ENCODE peak calls at places on chromosomes 16 and 17, in nine cellular contexts. V, W, E, L, G, D, A, C and I are unnamed samples.

GRCh38 chr17:45326566-45326965 is 9.7 kb upstream of the MAP3K14 start:
- DNase-seq in E (no peak), G (no peak), C (no peak), W (no peak), D (no peak), A (no peak), L (no peak), V (no peak), I (no peak)

GRCh38 chr17:68054296-68054900 is 18.9 kb downstream of the KPNA2 start:
- DNase-seq in D (no peak), C (no peak), L (no peak), E (peak), W (no peak), G (peak), A (peak), V (peak), I (no peak)

GRCh38 chr16:74800216-74800871 is 25.7 kb upstream of the FA2H start:
- DNase-seq in L (no peak), C (no peak), V (no peak), G (no peak), D (no peak), A (no peak), W (no peak), E (no peak), I (no peak)

GRCh38 chr17:65278050-65278819 is 141.1 kb downstream of the RGS9 start:
- DNase-seq in W (peak), V (peak), C (no peak), L (peak), A (peak), D (peak), G (peak), E (peak), I (peak)

GRCh38 chr17:1644493-1645206 is 882 bp downstream of the SCARF1 start:
- DNase-seq in V (no peak), A (peak), W (no peak), E (peak), L (no peak), D (no peak), G (no peak), C (no peak), I (no peak)

GRCh38 chr17:29582767-29583166 is 6.7 kb downstream of the GIT1 start:
- DNase-seq in G (no peak), E (no peak), A (no peak), C (no peak), W (no peak), V (no peak), D (no peak), L (no peak), I (no peak)

GRCh38 chr17:16415031-16415924 is at the start of gene TRPV2:
- DNase-seq in D (peak), V (peak), L (no peak), G (no peak), A (no peak), C (no peak), E (no peak), W (no peak), I (no peak)

GRCh38 chr17:81025756-81026155 is 9.2 kb upstream of the BAIAP2 start:
- DNase-seq in G (no peak), E (no peak), V (no peak), A (no peak), C (no peak), D (no peak), L (no peak), W (no peak), I (no peak)

GRCh38 chr16:1152651-1153259 is at the start of gene CACNA1H:
- DNase-seq in W (no peak), D (peak), E (no peak), G (no peak), V (peak), L (peak), A (peak), C (no peak), I (peak)

GRCh38 chr17:36525888-36526287 is 8.8 kb downstream of the MYO19 start:
- DNase-seq in E (no peak), V (no peak), G (no peak), D (no peak), A (peak), L (no peak), C (no peak), W (no peak), I (no peak)

GRCh38 chr16:13390093-13390985 is 488.9 kb downstream of the SHISA9 start:
- DNase-seq in G (no peak), E (no peak), V (peak), A (no peak), C (no peak), D (no peak), L (no peak), W (no peak), I (no peak)

GRCh38 chr16:64455275-64455674 is 666.6 kb downstream of the CDH11 start:
- DNase-seq in C (no peak), L (no peak), E (peak), D (no peak), V (peak), A (no peak), W (no peak), G (no peak), I (no peak)

GRCh38 chr17:45273551-45273957 is 11.7 kb upstream of the SPATA32 start:
- DNase-seq in A (no peak), D (no peak), G (no peak), V (no peak), W (no peak), E (no peak), C (no peak), L (no peak), I (no peak)

GRCh38 chr17:54903375-54903774 is 2.7 kb downstream of the TOM1L1 start:
- DNase-seq in G (no peak), A (no peak), D (no peak), V (peak), C (no peak), L (no peak), W (no peak), E (peak), I (no peak)

GRCh38 chr17:77841742-77842141 is 116.8 kb upstream of the TNRC6C start:
- DNase-seq in W (no peak), V (no peak), E (no peak), A (no peak), L (no peak), D (no peak), G (no peak), C (no peak), I (no peak)

GRCh38 chr17:59761385-59762021 is 54.0 kb downstream of the VMP1 start:
- DNase-seq in D (no peak), V (peak), L (peak), C (no peak), E (peak), W (no peak), A (peak), G (peak), I (no peak)

GRCh38 chr17:10657866-10658265 is 757 bp upstream of the MYH3 start:
- DNase-seq in D (no peak), E (no peak), W (no peak), A (no peak), G (no peak), V (peak), L (no peak), C (no peak), I (no peak)